ENCODE peak calls at places on chromosomes 11 and 22, in eight cellular contexts. One of them, this sample, is unnamed.
A peak's percentile ranks its signal among the peaks of the same experiment; 100 is the strongest.

GRCh38 chr11:66579017-66579606 is 10.7 kb upstream of the CTSF start:
- DNase-seq in ELF-1: peak; percentile 86
- DNase-seq in neuronal stem cell: peak; percentile 64
- DNase-seq in sigmoid colon: peak; percentile 89
- DNase-seq in stimulated activated CD4-positive, alpha-beta T cell treated with anti-CD3 and anti-CD28 coated beads, Interleukin-1b, Interleukin-23, amount 100 ng/mL, for 4 hours: peak; percentile 76
- DNase-seq in CD8-positive, alpha-beta memory T cell: peak; percentile 71
- DNase-seq in GM18507: peak; percentile 70
- DNase-seq in non-pigmented ciliary epithelial cell: no peak
- DNase-seq in this sample: peak; percentile 46

GRCh38 chr11:61091373-61092279 is 10.7 kb upstream of the CD5 start:
- DNase-seq in stimulated activated CD4-positive, alpha-beta T cell treated with anti-CD3 and anti-CD28 coated beads, Interleukin-1b, Interleukin-23, amount 100 ng/mL, for 4 hours: no peak
- DNase-seq in neuronal stem cell: no peak
- DNase-seq in CD8-positive, alpha-beta memory T cell: no peak
- DNase-seq in ELF-1: peak; percentile 30
- DNase-seq in sigmoid colon: no peak
- DNase-seq in GM18507: no peak
- DNase-seq in non-pigmented ciliary epithelial cell: peak; percentile 6
- DNase-seq in this sample: no peak

GRCh38 chr11:12746593-12747097 is 72.4 kb downstream of the TEAD1 start:
- DNase-seq in neuronal stem cell: peak; percentile 75
- DNase-seq in CD8-positive, alpha-beta memory T cell: no peak
- DNase-seq in stimulated activated CD4-positive, alpha-beta T cell treated with anti-CD3 and anti-CD28 coated beads, Interleukin-1b, Interleukin-23, amount 100 ng/mL, for 4 hours: no peak
- DNase-seq in GM18507: no peak
- DNase-seq in ELF-1: peak; percentile 96
- DNase-seq in sigmoid colon: peak; percentile 77
- DNase-seq in non-pigmented ciliary epithelial cell: peak; percentile 58
- DNase-seq in this sample: no peak

GRCh38 chr11:36594316-36594989 is at the start of gene IFTAP:
- DNase-seq in sigmoid colon: peak; percentile 68
- DNase-seq in non-pigmented ciliary epithelial cell: peak; percentile 82
- DNase-seq in stimulated activated CD4-positive, alpha-beta T cell treated with anti-CD3 and anti-CD28 coated beads, Interleukin-1b, Interleukin-23, amount 100 ng/mL, for 4 hours: no peak
- DNase-seq in GM18507: no peak
- DNase-seq in ELF-1: peak; percentile 91
- DNase-seq in CD8-positive, alpha-beta memory T cell: no peak
- DNase-seq in neuronal stem cell: peak; percentile 84
- DNase-seq in this sample: peak; percentile 87

GRCh38 chr11:295351-296205 is 3.7 kb downstream of the IFITM5 start:
- DNase-seq in sigmoid colon: peak; percentile 59
- DNase-seq in stimulated activated CD4-positive, alpha-beta T cell treated with anti-CD3 and anti-CD28 coated beads, Interleukin-1b, Interleukin-23, amount 100 ng/mL, for 4 hours: no peak
- DNase-seq in ELF-1: no peak
- DNase-seq in GM18507: no peak
- DNase-seq in non-pigmented ciliary epithelial cell: no peak
- DNase-seq in CD8-positive, alpha-beta memory T cell: no peak
- DNase-seq in neuronal stem cell: no peak
- DNase-seq in this sample: no peak

GRCh38 chr11:70226967-70227366 is 23.9 kb downstream of the FADD start:
- DNase-seq in stimulated activated CD4-positive, alpha-beta T cell treated with anti-CD3 and anti-CD28 coated beads, Interleukin-1b, Interleukin-23, amount 100 ng/mL, for 4 hours: no peak
- DNase-seq in ELF-1: peak; percentile 87
- DNase-seq in GM18507: no peak
- DNase-seq in neuronal stem cell: no peak
- DNase-seq in CD8-positive, alpha-beta memory T cell: no peak
- DNase-seq in non-pigmented ciliary epithelial cell: no peak
- DNase-seq in sigmoid colon: no peak
- DNase-seq in this sample: no peak

GRCh38 chr11:91081440-91082088 is 858.7 kb upstream of the CHORDC1 start:
- DNase-seq in non-pigmented ciliary epithelial cell: no peak
- DNase-seq in neuronal stem cell: no peak
- DNase-seq in GM18507: no peak
- DNase-seq in ELF-1: no peak
- DNase-seq in sigmoid colon: peak; percentile 77
- DNase-seq in stimulated activated CD4-positive, alpha-beta T cell treated with anti-CD3 and anti-CD28 coated beads, Interleukin-1b, Interleukin-23, amount 100 ng/mL, for 4 hours: no peak
- DNase-seq in CD8-positive, alpha-beta memory T cell: no peak
- DNase-seq in this sample: no peak

GRCh38 chr11:34644669-34645406 is 23.9 kb downstream of the EHF start:
- DNase-seq in neuronal stem cell: no peak
- DNase-seq in GM18507: no peak
- DNase-seq in CD8-positive, alpha-beta memory T cell: no peak
- DNase-seq in non-pigmented ciliary epithelial cell: peak; percentile 65
- DNase-seq in sigmoid colon: no peak
- DNase-seq in stimulated activated CD4-positive, alpha-beta T cell treated with anti-CD3 and anti-CD28 coated beads, Interleukin-1b, Interleukin-23, amount 100 ng/mL, for 4 hours: no peak
- DNase-seq in ELF-1: no peak
- DNase-seq in this sample: no peak

GRCh38 chr11:83056204-83056603 is 15.5 kb downstream of the RAB30 start:
- DNase-seq in stimulated activated CD4-positive, alpha-beta T cell treated with anti-CD3 and anti-CD28 coated beads, Interleukin-1b, Interleukin-23, amount 100 ng/mL, for 4 hours: no peak
- DNase-seq in neuronal stem cell: no peak
- DNase-seq in GM18507: no peak
- DNase-seq in non-pigmented ciliary epithelial cell: no peak
- DNase-seq in CD8-positive, alpha-beta memory T cell: no peak
- DNase-seq in sigmoid colon: no peak
- DNase-seq in ELF-1: no peak
- DNase-seq in this sample: no peak

GRCh38 chr22:23504522-23504921 is 75.6 kb downstream of the IGLL1 start:
- DNase-seq in GM18507: no peak
- DNase-seq in CD8-positive, alpha-beta memory T cell: no peak
- DNase-seq in sigmoid colon: no peak
- DNase-seq in neuronal stem cell: no peak
- DNase-seq in stimulated activated CD4-positive, alpha-beta T cell treated with anti-CD3 and anti-CD28 coated beads, Interleukin-1b, Interleukin-23, amount 100 ng/mL, for 4 hours: no peak
- DNase-seq in ELF-1: no peak
- DNase-seq in non-pigmented ciliary epithelial cell: no peak
- DNase-seq in this sample: no peak

GRCh38 chr11:22800482-22800881 is 29.1 kb downstream of the SVIP start:
- DNase-seq in GM18507: no peak
- DNase-seq in stimulated activated CD4-positive, alpha-beta T cell treated with anti-CD3 and anti-CD28 coated beads, Interleukin-1b, Interleukin-23, amount 100 ng/mL, for 4 hours: no peak
- DNase-seq in neuronal stem cell: no peak
- DNase-seq in CD8-positive, alpha-beta memory T cell: no peak
- DNase-seq in ELF-1: no peak
- DNase-seq in sigmoid colon: no peak
- DNase-seq in non-pigmented ciliary epithelial cell: no peak
- DNase-seq in this sample: no peak

GRCh38 chr11:5891216-5891800 is 1.7 kb upstream of the OR52E5 start:
- DNase-seq in sigmoid colon: no peak
- DNase-seq in CD8-positive, alpha-beta memory T cell: no peak
- DNase-seq in non-pigmented ciliary epithelial cell: no peak
- DNase-seq in stimulated activated CD4-positive, alpha-beta T cell treated with anti-CD3 and anti-CD28 coated beads, Interleukin-1b, Interleukin-23, amount 100 ng/mL, for 4 hours: no peak
- DNase-seq in ELF-1: no peak
- DNase-seq in neuronal stem cell: no peak
- DNase-seq in GM18507: no peak
- DNase-seq in this sample: peak; percentile 3

GRCh38 chr22:39712938-39713525 is 142.5 kb downstream of the CACNA1I start:
- DNase-seq in sigmoid colon: no peak
- DNase-seq in GM18507: no peak
- DNase-seq in stimulated activated CD4-positive, alpha-beta T cell treated with anti-CD3 and anti-CD28 coated beads, Interleukin-1b, Interleukin-23, amount 100 ng/mL, for 4 hours: no peak
- DNase-seq in non-pigmented ciliary epithelial cell: no peak
- DNase-seq in CD8-positive, alpha-beta memory T cell: no peak
- DNase-seq in neuronal stem cell: no peak
- DNase-seq in ELF-1: no peak
- DNase-seq in this sample: no peak

GRCh38 chr11:5684627-5685362 is at the start of gene TRIM5:
- DNase-seq in non-pigmented ciliary epithelial cell: peak; percentile 97
- DNase-seq in sigmoid colon: peak; percentile 95
- DNase-seq in stimulated activated CD4-positive, alpha-beta T cell treated with anti-CD3 and anti-CD28 coated beads, Interleukin-1b, Interleukin-23, amount 100 ng/mL, for 4 hours: peak; percentile 72
- DNase-seq in ELF-1: peak; percentile 94
- DNase-seq in CD8-positive, alpha-beta memory T cell: peak; percentile 65
- DNase-seq in neuronal stem cell: peak; percentile 74
- DNase-seq in GM18507: peak; percentile 70
- DNase-seq in this sample: peak; percentile 93

GRCh38 chr22:28146401-28147304 is 227.6 kb upstream of the PITPNB start:
- DNase-seq in stimulated activated CD4-positive, alpha-beta T cell treated with anti-CD3 and anti-CD28 coated beads, Interleukin-1b, Interleukin-23, amount 100 ng/mL, for 4 hours: no peak
- DNase-seq in GM18507: no peak
- DNase-seq in non-pigmented ciliary epithelial cell: no peak
- DNase-seq in sigmoid colon: no peak
- DNase-seq in neuronal stem cell: no peak
- DNase-seq in CD8-positive, alpha-beta memory T cell: no peak
- DNase-seq in ELF-1: no peak
- DNase-seq in this sample: peak; percentile 40

GRCh38 chr11:105229257-105229656 is 89.7 kb upstream of the CARD18 start:
- DNase-seq in CD8-positive, alpha-beta memory T cell: no peak
- DNase-seq in stimulated activated CD4-positive, alpha-beta T cell treated with anti-CD3 and anti-CD28 coated beads, Interleukin-1b, Interleukin-23, amount 100 ng/mL, for 4 hours: no peak
- DNase-seq in sigmoid colon: no peak
- DNase-seq in GM18507: no peak
- DNase-seq in neuronal stem cell: no peak
- DNase-seq in ELF-1: no peak
- DNase-seq in non-pigmented ciliary epithelial cell: no peak
- DNase-seq in this sample: no peak

GRCh38 chr11:17604913-17605230 is 57.8 kb downstream of the OTOG start:
- DNase-seq in stimulated activated CD4-positive, alpha-beta T cell treated with anti-CD3 and anti-CD28 coated beads, Interleukin-1b, Interleukin-23, amount 100 ng/mL, for 4 hours: no peak
- DNase-seq in neuronal stem cell: no peak
- DNase-seq in sigmoid colon: no peak
- DNase-seq in GM18507: no peak
- DNase-seq in non-pigmented ciliary epithelial cell: no peak
- DNase-seq in CD8-positive, alpha-beta memory T cell: no peak
- DNase-seq in ELF-1: no peak
- DNase-seq in this sample: no peak

GRCh38 chr11:35031869-35032268 is 107.1 kb upstream of the CD44 start:
- DNase-seq in non-pigmented ciliary epithelial cell: no peak
- DNase-seq in ELF-1: peak; percentile 47
- DNase-seq in GM18507: no peak
- DNase-seq in stimulated activated CD4-positive, alpha-beta T cell treated with anti-CD3 and anti-CD28 coated beads, Interleukin-1b, Interleukin-23, amount 100 ng/mL, for 4 hours: no peak
- DNase-seq in neuronal stem cell: no peak
- DNase-seq in CD8-positive, alpha-beta memory T cell: no peak
- DNase-seq in sigmoid colon: no peak
- DNase-seq in this sample: peak; percentile 97

GRCh38 chr22:46574993-46575914 is 37.8 kb upstream of the CELSR1 start:
- DNase-seq in stimulated activated CD4-positive, alpha-beta T cell treated with anti-CD3 and anti-CD28 coated beads, Interleukin-1b, Interleukin-23, amount 100 ng/mL, for 4 hours: no peak
- DNase-seq in GM18507: no peak
- DNase-seq in ELF-1: peak; percentile 91
- DNase-seq in neuronal stem cell: no peak
- DNase-seq in sigmoid colon: peak; percentile 65
- DNase-seq in CD8-positive, alpha-beta memory T cell: no peak
- DNase-seq in non-pigmented ciliary epithelial cell: no peak
- DNase-seq in this sample: no peak

GRCh38 chr11:66686801-66687750 is 9.4 kb upstream of the RBM4B start:
- DNase-seq in GM18507: no peak
- DNase-seq in CD8-positive, alpha-beta memory T cell: no peak
- DNase-seq in neuronal stem cell: no peak
- DNase-seq in ELF-1: no peak
- DNase-seq in non-pigmented ciliary epithelial cell: no peak
- DNase-seq in stimulated activated CD4-positive, alpha-beta T cell treated with anti-CD3 and anti-CD28 coated beads, Interleukin-1b, Interleukin-23, amount 100 ng/mL, for 4 hours: no peak
- DNase-seq in sigmoid colon: peak; percentile 57
- DNase-seq in this sample: no peak

GRCh38 chr11:16511109-16511806 is 154.9 kb upstream of the SOX6 start:
- DNase-seq in neuronal stem cell: no peak
- DNase-seq in sigmoid colon: no peak
- DNase-seq in non-pigmented ciliary epithelial cell: peak; percentile 36
- DNase-seq in CD8-positive, alpha-beta memory T cell: no peak
- DNase-seq in GM18507: no peak
- DNase-seq in ELF-1: no peak
- DNase-seq in stimulated activated CD4-positive, alpha-beta T cell treated with anti-CD3 and anti-CD28 coated beads, Interleukin-1b, Interleukin-23, amount 100 ng/mL, for 4 hours: no peak
- DNase-seq in this sample: no peak

GRCh38 chr11:96893988-96894387 is 504.2 kb downstream of the JRKL start:
- DNase-seq in GM18507: no peak
- DNase-seq in sigmoid colon: no peak
- DNase-seq in non-pigmented ciliary epithelial cell: no peak
- DNase-seq in neuronal stem cell: no peak
- DNase-seq in stimulated activated CD4-positive, alpha-beta T cell treated with anti-CD3 and anti-CD28 coated beads, Interleukin-1b, Interleukin-23, amount 100 ng/mL, for 4 hours: no peak
- DNase-seq in ELF-1: no peak
- DNase-seq in CD8-positive, alpha-beta memory T cell: no peak
- DNase-seq in this sample: no peak

GRCh38 chr11:19953342-19953741 is 206.9 kb downstream of the DBX1 start:
- DNase-seq in sigmoid colon: no peak
- DNase-seq in stimulated activated CD4-positive, alpha-beta T cell treated with anti-CD3 and anti-CD28 coated beads, Interleukin-1b, Interleukin-23, amount 100 ng/mL, for 4 hours: no peak
- DNase-seq in ELF-1: peak; percentile 96
- DNase-seq in CD8-positive, alpha-beta memory T cell: no peak
- DNase-seq in neuronal stem cell: no peak
- DNase-seq in non-pigmented ciliary epithelial cell: no peak
- DNase-seq in GM18507: no peak
- DNase-seq in this sample: peak; percentile 42

GRCh38 chr22:27726726-27727449 is 74.7 kb downstream of the MN1 start:
- DNase-seq in non-pigmented ciliary epithelial cell: no peak
- DNase-seq in GM18507: no peak
- DNase-seq in stimulated activated CD4-positive, alpha-beta T cell treated with anti-CD3 and anti-CD28 coated beads, Interleukin-1b, Interleukin-23, amount 100 ng/mL, for 4 hours: no peak
- DNase-seq in neuronal stem cell: no peak
- DNase-seq in sigmoid colon: peak; percentile 75
- DNase-seq in ELF-1: peak; percentile 92
- DNase-seq in CD8-positive, alpha-beta memory T cell: no peak
- DNase-seq in this sample: no peak

GRCh38 chr11:1197431-1197885 is 25.4 kb upstream of the MUC5B start:
- DNase-seq in sigmoid colon: peak; percentile 48
- DNase-seq in stimulated activated CD4-positive, alpha-beta T cell treated with anti-CD3 and anti-CD28 coated beads, Interleukin-1b, Interleukin-23, amount 100 ng/mL, for 4 hours: no peak
- DNase-seq in ELF-1: no peak
- DNase-seq in neuronal stem cell: no peak
- DNase-seq in CD8-positive, alpha-beta memory T cell: no peak
- DNase-seq in GM18507: no peak
- DNase-seq in non-pigmented ciliary epithelial cell: no peak
- DNase-seq in this sample: no peak

GRCh38 chr22:26672060-26672471 is 14.7 kb downstream of the MIAT start:
- DNase-seq in neuronal stem cell: no peak
- DNase-seq in ELF-1: no peak
- DNase-seq in stimulated activated CD4-positive, alpha-beta T cell treated with anti-CD3 and anti-CD28 coated beads, Interleukin-1b, Interleukin-23, amount 100 ng/mL, for 4 hours: no peak
- DNase-seq in GM18507: no peak
- DNase-seq in sigmoid colon: no peak
- DNase-seq in CD8-positive, alpha-beta memory T cell: no peak
- DNase-seq in non-pigmented ciliary epithelial cell: no peak
- DNase-seq in this sample: no peak